ENCODE peak calls at places on chromosomes 11 and 22, in four cellular contexts. M is mesendoderm, L is IMR-90, A is H1. Y is an unnamed sample.
A peak's percentile ranks its signal among the peaks of the same experiment; 100 is the strongest.

GRCh38 chr11:46389450-46390330 is 1.9 kb downstream of the CHRM4 start:
- DNase-seq in L (peak; percentile 46), A (no peak), M (peak; percentile 85), Y (peak; percentile 88)

GRCh38 chr11:92251980-92252379 is 27.4 kb downstream of the FAT3 start:
- DNase-seq in L (peak; percentile 68), M (peak; percentile 85), A (no peak), Y (no peak)

GRCh38 chr11:38498721-38499120 is 1900.7 kb upstream of the RAG2 start:
- DNase-seq in L (no peak), A (no peak), M (no peak), Y (no peak)

GRCh38 chr11:102497061-102497460 is 33.5 kb downstream of the MMP7 start:
- DNase-seq in L (peak; percentile 77), M (no peak), A (no peak), Y (no peak)

GRCh38 chr22:43923631-43924548 is at the start of gene PNPLA3:
- DNase-seq in L (peak; percentile 81), M (peak; percentile 96), A (peak; percentile 70), Y (peak; percentile 95)

GRCh38 chr11:114165326-114166230 is 106.1 kb downstream of the ZBTB16 start:
- DNase-seq in A (no peak), L (no peak), M (no peak), Y (no peak)

GRCh38 chr11:134120143-134120850 is 51.4 kb downstream of the JAM3 start:
- DNase-seq in A (no peak), L (peak; percentile 97), M (no peak), Y (no peak)

GRCh38 chr11:120759046-120759445 is 247.5 kb downstream of the GRIK4 start:
- DNase-seq in L (no peak), M (peak; percentile 42), A (no peak), Y (no peak)

GRCh38 chr22:22959147-22959827 is 71.7 kb downstream of the IGLL5 start:
- DNase-seq in L (peak; percentile 66), A (no peak), M (peak; percentile 77), Y (peak; percentile 73)

GRCh38 chr22:24466831-24467249 is 28.3 kb upstream of the UPB1 start:
- DNase-seq in A (no peak), M (no peak), L (peak; percentile 74), Y (no peak)

GRCh38 chr22:41920271-41920976 is 5.5 kb upstream of the SHISA8 start:
- DNase-seq in A (no peak), L (no peak), M (no peak), Y (no peak)

GRCh38 chr11:129248618-129249017 is 56.5 kb upstream of the ARHGAP32 start:
- DNase-seq in A (no peak), M (no peak), L (peak; percentile 80), Y (no peak)

GRCh38 chr11:90133560-90134145 is 810 bp upstream of the NAALAD2 start:
- DNase-seq in M (peak; percentile 1), L (no peak), A (no peak), Y (no peak)

GRCh38 chr11:110093407-110094297 is 460 bp downstream of the ZC3H12C start:
- DNase-seq in A (no peak), M (peak; percentile 60), L (peak; percentile 51), Y (peak; percentile 40)

GRCh38 chr11:19436932-19437331 is 196.2 kb upstream of the E2F8 start:
- DNase-seq in A (no peak), L (no peak), M (no peak), Y (no peak)

GRCh38 chr11:134728186-134728585 is 316.1 kb upstream of the B3GAT1 start:
- DNase-seq in A (no peak), M (no peak), L (no peak), Y (no peak)

GRCh38 chr11:113014731-113015455 is 53.7 kb downstream of the NCAM1 start:
- DNase-seq in M (no peak), A (no peak), L (no peak), Y (no peak)

GRCh38 chr11:80502511-80502910 is 1061.7 kb upstream of the TENM4 start:
- DNase-seq in M (peak; percentile 78), A (no peak), L (no peak), Y (no peak)

GRCh38 chr22:22418163-22418549 is 90.4 kb downstream of the ZNF280B start:
- DNase-seq in M (no peak), L (no peak), A (no peak), Y (no peak)

GRCh38 chr11:88320149-88320559 is 17.4 kb downstream of the CTSC start:
- DNase-seq in L (peak; percentile 76), A (no peak), M (no peak), Y (no peak)

DNA sequence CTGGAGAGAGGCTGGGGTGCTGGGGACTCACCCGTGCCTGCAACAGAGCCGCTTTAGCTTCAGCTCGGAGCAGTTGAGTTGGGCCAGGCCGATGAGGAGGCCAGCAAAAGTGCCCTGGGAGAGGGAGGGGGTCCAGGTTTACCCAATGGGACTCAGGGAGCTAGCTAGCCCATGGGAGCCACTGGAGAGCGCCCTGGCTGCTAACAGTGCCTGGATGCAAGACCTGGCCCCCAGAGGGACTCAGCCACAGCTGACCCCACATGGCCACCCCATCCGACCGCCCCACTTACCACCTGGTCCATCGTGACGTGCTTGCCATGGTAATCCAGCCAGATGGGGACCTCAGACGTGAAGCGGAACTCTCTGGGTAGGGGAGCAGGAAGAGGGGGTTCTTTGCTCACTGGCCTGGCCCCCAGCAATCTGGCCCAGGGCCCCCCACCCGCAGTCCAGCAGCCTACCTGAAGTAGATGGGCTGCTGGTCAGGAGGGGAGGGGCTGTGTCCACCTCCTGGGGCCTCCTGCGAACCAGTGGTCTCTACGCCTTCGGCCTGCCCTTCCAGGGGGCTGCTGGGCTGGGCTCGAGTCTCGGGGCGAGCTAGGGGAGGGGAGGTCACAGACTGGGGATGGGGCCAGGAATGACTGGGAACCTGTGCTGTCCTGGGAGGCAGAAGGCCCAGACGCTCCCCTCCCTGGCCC is 19.1 kb upstream of the EHD1 start:
- DNase-seq in L (no peak), A (no peak), M (no peak), Y (no peak)
- H4K5ac ChIP-seq in L (no peak overlapping the region), A (no peak overlapping the region), M (no peak overlapping the region), Y (no peak overlapping the region)

GRCh38 chr22:28230682-28231081 is 311.6 kb upstream of the PITPNB start:
- DNase-seq in A (no peak), L (peak; percentile 18), M (no peak), Y (no peak)
- H4K5ac ChIP-seq in A (no peak overlapping the region), L (no peak overlapping the region), M (no peak overlapping the region), Y (no peak overlapping the region)

DNA sequence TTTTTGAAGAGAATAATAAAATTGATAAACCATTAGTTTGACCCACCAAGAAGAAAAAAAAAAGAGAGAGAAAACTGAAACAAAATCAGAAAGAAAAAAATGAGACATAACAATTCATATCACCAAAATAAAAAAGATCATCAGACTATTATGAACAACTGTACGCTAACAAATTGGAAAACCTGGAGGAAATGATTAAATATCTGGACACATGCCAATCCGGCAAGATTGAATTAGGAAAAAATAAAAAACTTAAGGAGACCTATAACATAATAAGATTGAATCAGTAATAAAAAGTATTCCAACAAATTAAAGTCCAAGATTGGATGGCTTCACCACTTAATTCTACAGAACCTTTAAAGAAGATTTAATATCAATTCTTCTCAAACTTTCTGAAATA is 136.7 kb downstream of the CASP12 start:
- DNase-seq in M (no peak), L (no peak), A (no peak), Y (no peak)
- H4K5ac ChIP-seq in M (no peak overlapping the region), L (no peak overlapping the region), A (no peak overlapping the region), Y (no peak overlapping the region)

GRCh38 chr11:130675456-130675855 is 227.0 kb downstream of the ADAMTS15 start:
- DNase-seq in M (no peak), A (no peak), L (peak; percentile 50), Y (no peak)
- H4K5ac ChIP-seq in M (no peak overlapping the region), A (no peak overlapping the region), L (peak overlapping the region; percentile 69), Y (no peak overlapping the region)

GRCh38 chr22:20242393-20243175 is 25.5 kb downstream of the RTN4R start:
- DNase-seq in L (no peak), A (no peak), M (no peak), Y (no peak)
- H4K5ac ChIP-seq in L (no peak overlapping the region), A (no peak overlapping the region), M (no peak overlapping the region), Y (no peak overlapping the region)

GRCh38 chr22:37619991-37620390 is 11.4 kb downstream of the GGA1 start:
- DNase-seq in A (no peak), M (no peak), L (no peak), Y (no peak)
- H4K5ac ChIP-seq in A (no peak overlapping the region), M (no peak overlapping the region), L (no peak overlapping the region), Y (no peak overlapping the region)

GRCh38 chr22:49657974-49658550 is 169.6 kb downstream of the BRD1 start:
- DNase-seq in M (no peak), L (no peak), A (no peak), Y (no peak)

GRCh38 chr22:49659281-49659923 is 168.3 kb downstream of the BRD1 start:
- DNase-seq in M (no peak), L (no peak), A (no peak), Y (peak; percentile 27)

GRCh38 chr22:49658902-49659280 is 168.8 kb downstream of the BRD1 start:
- DNase-seq in L (no peak), M (no peak), A (no peak), Y (no peak)

GRCh38 chr22:49656291-49656851 is 171.3 kb downstream of the BRD1 start:
- DNase-seq in M (no peak), L (no peak), A (no peak), Y (no peak)

GRCh38 chr22:49657275-49657973 is 170.2 kb downstream of the BRD1 start:
- DNase-seq in A (no peak), L (no peak), M (peak; percentile 23), Y (no peak)
- H4K5ac ChIP-seq in A (no peak overlapping the region), L (no peak overlapping the region), M (no peak overlapping the region), Y (no peak overlapping the region)

DNA sequence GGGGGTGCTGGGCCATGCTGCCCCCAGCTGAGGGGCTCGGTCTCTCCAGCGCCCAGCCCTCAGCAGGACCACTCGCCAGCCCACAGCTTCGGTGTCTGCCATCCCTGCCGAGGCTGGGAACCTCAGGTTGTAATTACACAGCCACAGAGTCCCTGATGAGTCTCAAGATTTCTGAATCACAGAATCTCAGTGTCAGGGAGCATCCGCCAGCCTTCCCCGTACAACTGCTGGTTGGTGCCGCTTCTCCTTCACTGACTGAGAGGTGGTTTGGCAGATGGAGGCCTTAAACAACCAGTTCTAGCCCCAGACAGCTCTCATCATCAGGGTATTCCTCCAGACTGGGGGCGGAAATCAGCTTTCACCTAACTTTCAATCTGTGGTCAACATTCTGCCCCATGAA is 13.7 kb downstream of the PHF21B start:
- DNase-seq in L (no peak), A (no peak), M (no peak), Y (no peak)
- H4K5ac ChIP-seq in L (no peak overlapping the region), A (no peak overlapping the region), M (no peak overlapping the region), Y (no peak overlapping the region)